ENCODE peak calls at places on chromosomes 1 and 21, in four cellular contexts. D is AG09309, M is T-helper 22 cell, B is HuH-7.5. T is an unnamed sample.

GRCh38 chr1:14897080-14897449 is 256.5 kb upstream of the TMEM51 start:
- DNase-seq in M (no peak), B (no peak), D (no peak), T (no peak)

GRCh38 chr1:40232444-40232843 is 15.3 kb upstream of the TMCO2 start:
- DNase-seq in M (peak), B (no peak), D (no peak), T (no peak)

GRCh38 chr21:39938086-39938611 is 70.9 kb downstream of the PCP4 start:
- DNase-seq in M (no peak), D (no peak), B (no peak), T (no peak)

GRCh38 chr1:216626394-216627067 is 96.7 kb downstream of the ESRRG start:
- DNase-seq in B (no peak), D (no peak), M (no peak), T (no peak)

GRCh38 chr1:168483531-168483930 is 60.3 kb downstream of the XCL2 start:
- DNase-seq in D (peak), M (no peak), B (no peak), T (no peak)

GRCh38 chr1:2539312-2539907 is 9.3 kb upstream of the HES5 start:
- DNase-seq in D (no peak), M (no peak), B (peak), T (no peak)

GRCh38 chr21:43916691-43917514 is 51.9 kb downstream of the AGPAT3 start:
- DNase-seq in B (no peak), M (peak), D (no peak), T (no peak)

GRCh38 chr1:12501661-12502060 is 116.3 kb downstream of the DHRS3 start:
- DNase-seq in B (no peak), D (no peak), M (no peak), T (no peak)

GRCh38 chr1:39854314-39854713 is 29.0 kb downstream of the TRIT1 start:
- DNase-seq in B (no peak), D (no peak), M (no peak), T (no peak)

GRCh38 chr1:96992871-96993270 is 271.3 kb downstream of the PTBP2 start:
- DNase-seq in M (no peak), D (peak), B (no peak), T (no peak)

GRCh38 chr1:159015440-159015909 is 5.8 kb downstream of the IFI16 start:
- DNase-seq in D (peak), M (peak), B (no peak), T (no peak)

GRCh38 chr1:167922023-167922422 is 8.1 kb upstream of the ADCY10 start:
- DNase-seq in D (no peak), M (no peak), B (no peak), T (no peak)

GRCh38 chr1:72690871-72691270 is 408.5 kb upstream of the NEGR1 start:
- DNase-seq in D (no peak), M (no peak), B (no peak), T (no peak)

GRCh38 chr1:231938211-231938610 is 311.6 kb downstream of the DISC1 start:
- DNase-seq in B (no peak), M (no peak), D (no peak), T (no peak)

GRCh38 chr1:41358152-41358937 is 2.9 kb upstream of the FOXO6 start:
- DNase-seq in B (no peak), M (no peak), D (no peak), T (peak)

GRCh38 chr1:179809506-179810366 is 66.6 kb downstream of the FAM163A start:
- DNase-seq in M (peak), D (no peak), B (peak), T (no peak)

GRCh38 chr21:21085206-21085605 is 87.0 kb downstream of the NCAM2 start:
- DNase-seq in M (no peak), D (no peak), B (no peak), T (no peak)

GRCh38 chr1:202145325-202146140 is 996 bp upstream of the ARL8A start:
- DNase-seq in D (no peak), M (no peak), B (no peak), T (no peak)

GRCh38 chr21:38982096-38982495 is 176.4 kb downstream of the ETS2 start:
- DNase-seq in M (no peak), D (no peak), B (no peak), T (no peak)

GRCh38 chr1:107496002-107496401 is 355.2 kb downstream of the NTNG1 start:
- DNase-seq in D (no peak), M (no peak), B (no peak), T (no peak)

GRCh38 chr1:31931241-31932225 is 6.6 kb downstream of the PTP4A2 start:
- DNase-seq in B (no peak), D (no peak), M (no peak), T (no peak)

GRCh38 chr1:30990594-30990993 is 74.9 kb downstream of the PUM1 start:
- DNase-seq in B (no peak), D (no peak), M (no peak), T (no peak)

GRCh38 chr21:33332143-33332542 is 7.4 kb downstream of the IFNAR1 start:
- DNase-seq in M (no peak), D (no peak), B (no peak), T (no peak)

GRCh38 chr1:5620418-5620817 is 371.8 kb downstream of the NPHP4 start:
- DNase-seq in B (no peak), D (no peak), M (no peak), T (no peak)

GRCh38 chr1:230992100-230992774 is 13.3 kb downstream of the ARV1 start:
- DNase-seq in D (no peak), M (no peak), B (no peak), T (no peak)

GRCh38 chr1:237759371-237759770 is 131.4 kb downstream of the ZP4 start:
- DNase-seq in B (no peak), D (no peak), M (no peak), T (no peak)

GRCh38 chr1:60571811-60572210 is 498.2 kb upstream of the C1orf87 start:
- DNase-seq in D (no peak), B (no peak), M (no peak), T (no peak)

GRCh38 chr1:116246174-116246573 is 126.9 kb upstream of the ATP1A1 start:
- DNase-seq in B (no peak), D (no peak), M (no peak), T (no peak)

GRCh38 chr1:40820251-40820797 is 36.7 kb downstream of the KCNQ4 start:
- DNase-seq in B (peak), M (no peak), D (no peak), T (no peak)

GRCh38 chr1:230750576-230750975 is 3.4 kb downstream of the CAPN9 start:
- DNase-seq in D (no peak), B (no peak), M (no peak), T (no peak)

T was measured in vagina.